ENCODE peak calls at places on chromosomes 7 and 10, in four cellular contexts. F is aorta, O is skeletal muscle cell, K is cardiac fibroblast. D is an unnamed sample.

GRCh38 chr7:95596183-95597135 is at the start of gene PDK4:
- DNase-seq in O (no peak), F (peak; percentile 97), K (peak; percentile 92), D (peak; percentile 87)

GRCh38 chr7:134907000-134907399 is 79.3 kb upstream of the AGBL3 start:
- DNase-seq in O (no peak), F (no peak), K (no peak), D (no peak)

GRCh38 chr7:140501941-140502340 is 22.6 kb upstream of the MKRN1 start:
- DNase-seq in K (no peak), F (no peak), O (no peak), D (no peak)

GRCh38 chr10:28171468-28172235 is 131.2 kb downstream of the MPP7 start:
- DNase-seq in F (no peak), O (peak; percentile 28), K (peak; percentile 33), D (no peak)

GRCh38 chr7:142590077-142590476 is 159.2 kb upstream of the PRSS1 start:
- DNase-seq in F (no peak), K (no peak), O (no peak), D (no peak)

GRCh38 chr7:80736371-80736770 is 97.9 kb downstream of the CD36 start:
- DNase-seq in K (no peak), F (no peak), O (no peak), D (no peak)

GRCh38 chr10:89158446-89158845 is 48.7 kb downstream of the CH25H start:
- DNase-seq in F (no peak), K (no peak), O (peak; percentile 63), D (no peak)

GRCh38 chr10:70441161-70441876 is at the start of gene NODAL:
- DNase-seq in O (no peak), K (no peak), F (no peak), D (no peak)

GRCh38 chr7:5429857-5430611 is 6.4 kb upstream of the TNRC18 start:
- DNase-seq in F (peak; percentile 78), O (no peak), K (peak; percentile 64), D (peak; percentile 37)